ENCODE peak calls at places on chromosome 2, in six cellular contexts. One of them, this sample, is unnamed.

GRCh38 chr2:149741646-149742045 is 154.1 kb upstream of the MMADHC start:
- DNase-seq in T-cell: no peak
- DNase-seq in ovary: no peak
- DNase-seq in Peyer's patch: no peak
- DNase-seq in hepatocyte: no peak
- DNase-seq in spleen: no peak
- DNase-seq in this sample: no peak

GRCh38 chr2:10007921-10008808 is 35.2 kb upstream of the KLF11 start:
- DNase-seq in T-cell: no peak
- DNase-seq in ovary: no peak
- DNase-seq in Peyer's patch: no peak
- DNase-seq in hepatocyte: no peak
- DNase-seq in spleen: peak
- DNase-seq in this sample: no peak

GRCh38 chr2:46719499-46719898 is 196.1 kb downstream of the MCFD2 start:
- DNase-seq in T-cell: no peak
- DNase-seq in ovary: no peak
- DNase-seq in Peyer's patch: peak
- DNase-seq in hepatocyte: no peak
- DNase-seq in spleen: no peak
- DNase-seq in this sample: no peak

GRCh38 chr2:68319397-68320117 is at the start of gene CNRIP1:
- DNase-seq in T-cell: no peak
- DNase-seq in ovary: peak
- DNase-seq in Peyer's patch: no peak
- DNase-seq in hepatocyte: peak
- DNase-seq in spleen: peak
- DNase-seq in this sample: no peak

GRCh38 chr2:190301032-190301431 is 18.6 kb downstream of the HIBCH start:
- DNase-seq in T-cell: no peak
- DNase-seq in ovary: no peak
- DNase-seq in Peyer's patch: no peak
- DNase-seq in hepatocyte: no peak
- DNase-seq in spleen: no peak
- DNase-seq in this sample: no peak

GRCh38 chr2:183035298-183035953 is 2.8 kb downstream of the NCKAP1 start:
- DNase-seq in T-cell: no peak
- DNase-seq in ovary: no peak
- DNase-seq in Peyer's patch: no peak
- DNase-seq in hepatocyte: no peak
- DNase-seq in spleen: no peak
- DNase-seq in this sample: no peak

GRCh38 chr2:223526106-223526505 is 76.1 kb downstream of the SCG2 start:
- DNase-seq in T-cell: no peak
- DNase-seq in ovary: no peak
- DNase-seq in Peyer's patch: no peak
- DNase-seq in hepatocyte: no peak
- DNase-seq in spleen: no peak
- DNase-seq in this sample: no peak

GRCh38 chr2:233977296-233977837 is 60.2 kb downstream of the TRPM8 start:
- DNase-seq in T-cell: no peak
- DNase-seq in ovary: no peak
- DNase-seq in Peyer's patch: no peak
- DNase-seq in hepatocyte: no peak
- DNase-seq in spleen: no peak
- DNase-seq in this sample: no peak

GRCh38 chr2:74894261-74895030 is 60.5 kb downstream of the HK2 start:
- DNase-seq in T-cell: no peak
- DNase-seq in ovary: no peak
- DNase-seq in Peyer's patch: no peak
- DNase-seq in hepatocyte: no peak
- DNase-seq in spleen: no peak
- DNase-seq in this sample: no peak